ENCODE peak calls at places on chromosome 21, in ten cellular contexts. S, W, U, R, V, Q, G, D, T and E are unnamed samples.

GRCh38 chr21:18369115-18369514 is 34.5 kb downstream of the TMPRSS15 start:
- DNase-seq in Q (peak; percentile 10), R (no peak), D (no peak), G (peak; percentile 31), V (no peak), W (no peak), T (no peak), S (no peak), U (no peak), E (peak; percentile 12)

GRCh38 chr21:27586986-27587385 is 620.1 kb upstream of the ADAMTS5 start:
- DNase-seq in U (no peak), S (no peak), Q (no peak), G (no peak), T (no peak), R (no peak), D (no peak), V (no peak), W (no peak), E (no peak)

GRCh38 chr21:39680216-39680615 is 64.8 kb upstream of the IGSF5 start:
- DNase-seq in Q (no peak), V (no peak), R (no peak), U (no peak), S (no peak), W (no peak), T (no peak), G (no peak), D (no peak), E (no peak)

GRCh38 chr21:32727728-32728454 is at the start of gene SYNJ1:
- DNase-seq in T (peak; percentile 97), S (peak; percentile 95), W (peak; percentile 93), G (peak; percentile 97), D (peak; percentile 99), V (peak; percentile 98), R (peak; percentile 90), Q (peak; percentile 90), U (peak; percentile 91), E (peak; percentile 82)

GRCh38 chr21:32192291-32192690 is 86.6 kb downstream of the MIS18A start:
- DNase-seq in V (no peak), Q (no peak), R (no peak), D (no peak), S (no peak), U (no peak), T (no peak), G (no peak), W (no peak), E (no peak)

GRCh38 chr21:31351438-31351837 is 7.4 kb upstream of the TIAM1 start:
- DNase-seq in T (peak; percentile 92), U (peak; percentile 57), V (no peak), Q (peak; percentile 79), R (no peak), S (no peak), D (no peak), W (no peak), G (no peak), E (peak; percentile 77)

GRCh38 chr21:36839123-36839522 is 127.3 kb downstream of the HLCS start:
- DNase-seq in S (no peak), W (no peak), T (no peak), U (no peak), V (no peak), G (no peak), D (no peak), R (no peak), Q (no peak), E (no peak)

GRCh38 chr21:40245021-40245420 is 377.8 kb downstream of the PCP4 start:
- DNase-seq in U (no peak), T (no peak), S (no peak), Q (no peak), W (no peak), D (no peak), R (no peak), G (no peak), V (no peak), E (no peak)

GRCh38 chr21:34557261-34557660 is 45.3 kb upstream of the KCNE1 start:
- DNase-seq in R (no peak), D (no peak), U (no peak), W (no peak), S (no peak), V (no peak), T (no peak), G (no peak), Q (no peak), E (no peak)

GRCh38 chr21:42475526-42476492 is 20.2 kb downstream of the RSPH1 start:
- DNase-seq in G (no peak), R (no peak), U (no peak), W (no peak), S (no peak), V (no peak), T (no peak), Q (no peak), D (no peak), E (no peak)

GRCh38 chr21:43192501-43193081 is 23.8 kb downstream of the CRYAA start:
- DNase-seq in Q (no peak), G (no peak), V (no peak), R (no peak), W (no peak), U (no peak), D (peak; percentile 44), S (no peak), T (no peak), E (no peak)